ENCODE peak calls at places on chromosomes 4 and X, in four cellular contexts. J is GM23248, V is PC-3, O is HCT116. X is an unnamed sample.
A peak's percentile ranks its signal among the peaks of the same experiment; 100 is the strongest.

GRCh38 chr4:164935363-164935762 is 42.1 kb downstream of the TRIM61 start:
- DNase-seq in J (no peak), V (peak; percentile 25), O (peak; percentile 27), X (peak; percentile 79)

GRCh38 chr4:185394568-185395254 is 1.0 kb downstream of the LRP2BP start:
- DNase-seq in J (peak; percentile 73), V (peak; percentile 9), O (no peak), X (peak; percentile 49)

GRCh38 chr4:20354120-20354519 is 102.4 kb downstream of the SLIT2 start:
- DNase-seq in J (no peak), V (no peak), O (no peak), X (no peak)

GRCh38 chr4:47705326-47705981 is 132.4 kb downstream of the CORIN start:
- DNase-seq in J (peak; percentile 52), V (peak; percentile 35), O (no peak), X (peak; percentile 79)

GRCh38 chr4:24278693-24279092 is 305.7 kb downstream of the DHX15 start:
- DNase-seq in J (no peak), V (no peak), O (no peak), X (no peak)

GRCh38 chrX:132615396-132616131 is 126.7 kb upstream of the MBNL3 start:
- DNase-seq in J (peak; percentile 45), V (peak; percentile 55), O (peak; percentile 29), X (peak; percentile 81)

GRCh38 chr4:70518716-70519115 is 347 bp downstream of the AMTN start:
- DNase-seq in J (no peak), V (peak; percentile 56), O (no peak), X (no peak)

GRCh38 chr4:55838356-55838755 is 15.1 kb upstream of the EXOC1 start:
- DNase-seq in J (peak; percentile 19), V (no peak), O (no peak), X (no peak)

GRCh38 chr4:77104405-77105292 is 28.9 kb upstream of the CCNI start:
- DNase-seq in J (peak; percentile 47), V (peak; percentile 70), O (no peak), X (no peak)

GRCh38 chrX:3815896-3816664 is 102.6 kb upstream of the PRKX start:
- DNase-seq in J (peak; percentile 54), V (peak; percentile 42), O (peak; percentile 23), X (peak; percentile 71)

GRCh38 chrX:21738145-21738949 is 19.6 kb downstream of the SMPX start:
- DNase-seq in J (no peak), V (no peak), O (no peak), X (no peak)

GRCh38 chrX:42247241-42247640 is 323.9 kb upstream of the CASK start:
- DNase-seq in J (peak; percentile 14), V (no peak), O (no peak), X (no peak)

GRCh38 chrX:153900806-153901752 is 3.4 kb upstream of the AVPR2 start:
- DNase-seq in J (peak; percentile 89), V (peak; percentile 55), O (no peak), X (peak; percentile 62)

GRCh38 chrX:131802836-131803626 is 220.1 kb upstream of the STK26 start:
- DNase-seq in J (no peak), V (peak; percentile 63), O (no peak), X (peak; percentile 88)

GRCh38 chr4:98653006-98653405 is 5.4 kb downstream of the TSPAN5 start:
- DNase-seq in J (peak; percentile 83), V (peak; percentile 57), O (no peak), X (no peak)

GRCh38 chrX:46567388-46567787 is 6.2 kb upstream of the CHST7 start:
- DNase-seq in J (no peak), V (no peak), O (no peak), X (no peak)

GRCh38 chr4:124167602-124168001 is 544.9 kb downstream of the ANKRD50 start:
- DNase-seq in J (peak; percentile 63), V (no peak), O (no peak), X (no peak)

GRCh38 chrX:112841114-112841819 is 636 bp upstream of the AMOT start:
- DNase-seq in J (peak; percentile 91), V (peak; percentile 74), O (peak; percentile 68), X (peak; percentile 43)

GRCh38 chr4:100489316-100489715 is 28.5 kb downstream of the EMCN start:
- DNase-seq in J (peak; percentile 17), V (no peak), O (no peak), X (no peak)

GRCh38 chr4:13329340-13329850 is 154.7 kb downstream of the RAB28 start:
- DNase-seq in J (no peak), V (no peak), O (no peak), X (no peak)

GRCh38 chrX:13340182-13340791 is 20.4 kb upstream of the ATXN3L start:
- DNase-seq in J (peak; percentile 57), V (no peak), O (no peak), X (no peak)

GRCh38 chr4:140926672-140927071 is 170.5 kb upstream of the TBC1D9 start:
- DNase-seq in J (peak; percentile 70), V (no peak), O (no peak), X (no peak)

GRCh38 chr4:182448281-182449151 is 205.3 kb downstream of the TENM3 start:
- DNase-seq in J (peak; percentile 90), V (peak; percentile 82), O (peak; percentile 59), X (no peak)

GRCh38 chrX:129772796-129773431 is 6.8 kb upstream of the SASH3 start:
- DNase-seq in J (no peak), V (no peak), O (no peak), X (peak; percentile 93)

GRCh38 chr4:1511441-1512041 is 105.3 kb upstream of the NKX1-1 start:
- DNase-seq in J (peak; percentile 37), V (peak; percentile 20), O (peak; percentile 69), X (peak; percentile 62)

GRCh38 chr4:7000421-7001176 is 42.6 kb upstream of the TADA2B start:
- DNase-seq in J (no peak), V (no peak), O (no peak), X (no peak)

GRCh38 chr4:13537011-13537831 is 7.1 kb downstream of the NKX3-2 start:
- DNase-seq in J (no peak), V (no peak), O (no peak), X (no peak)

GRCh38 chrX:105698386-105698785 is 124.0 kb upstream of the NRK start:
- DNase-seq in J (no peak), V (peak; percentile 21), O (no peak), X (no peak)

DNA sequence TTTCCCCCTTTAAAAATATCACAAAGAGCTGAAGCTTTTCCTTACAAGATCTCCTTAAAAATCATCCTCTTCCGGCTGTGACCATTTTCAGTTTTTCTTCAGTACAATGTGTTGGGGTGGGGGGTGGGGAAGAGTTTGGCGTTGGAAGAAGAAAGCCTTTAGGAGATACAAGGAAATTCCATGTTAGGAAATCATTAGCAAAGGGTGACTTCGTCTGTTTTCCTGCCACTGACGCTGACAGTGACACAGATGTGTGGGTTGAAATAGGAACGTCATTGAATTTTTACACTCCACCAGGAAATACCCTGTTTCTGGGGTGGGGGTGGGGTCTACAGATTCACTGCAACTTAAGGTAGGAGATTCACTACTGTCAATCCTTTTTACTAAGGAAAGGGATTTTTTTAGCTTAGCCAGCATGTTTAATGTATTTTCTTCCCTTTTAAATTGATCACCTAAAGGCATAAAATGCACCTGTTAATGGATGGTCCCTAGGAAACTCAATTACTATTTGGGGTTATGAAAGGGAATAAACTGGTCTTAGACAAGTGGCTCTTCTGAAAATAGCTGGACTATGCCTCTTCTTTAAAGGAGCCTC is 3.9 kb downstream of the MAMLD1 start:
- DNase-seq in J (peak; percentile 74), V (peak; percentile 39), O (no peak), X (no peak)
- H2AFZ ChIP-seq in J (peak overlapping the region; percentile 62), V (peak overlapping the region; percentile 27), O (no peak overlapping the region), X (no peak overlapping the region)

GRCh38 chr4:102521570-102522553 is 20.7 kb downstream of the NFKB1 start:
- DNase-seq in J (no peak), V (no peak), O (no peak), X (no peak)
- H3K9me2 ChIP-seq in J (no peaks in the 10 kb centered on the region), V (no peaks in the 10 kb centered on the region), O (no peaks in the 10 kb centered on the region), X (no peaks in the 10 kb centered on the region)

DNA sequence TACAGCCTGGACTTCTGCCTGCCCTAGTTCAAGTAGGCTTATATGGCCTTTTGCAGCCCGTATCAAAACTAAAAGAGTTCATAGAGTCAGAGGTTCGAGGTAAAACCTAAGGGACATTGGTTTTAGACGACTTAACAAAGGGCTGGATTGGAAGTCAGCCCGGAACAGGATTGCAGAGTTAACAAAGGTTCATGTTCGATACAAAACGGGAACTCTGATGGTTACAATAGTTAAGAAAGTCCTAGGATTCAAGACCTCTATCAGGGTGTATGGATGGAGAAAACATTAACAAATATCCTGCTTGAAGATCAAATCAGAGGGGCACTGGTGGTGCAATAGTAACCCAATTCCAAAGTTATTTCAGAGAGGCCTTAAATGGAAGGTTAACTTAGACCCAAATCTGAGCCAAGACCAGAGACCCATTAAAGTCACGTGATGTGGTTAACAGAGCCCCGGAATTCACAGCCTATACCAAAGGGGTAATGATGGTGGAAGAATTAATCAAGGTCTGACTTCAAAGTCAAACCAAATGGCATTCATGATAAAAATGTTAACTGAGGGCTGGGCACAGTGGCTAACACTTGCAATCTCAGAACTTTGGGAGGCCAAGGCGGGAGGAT is 656 bp upstream of the ZNF630 start:
- DNase-seq in J (no peak), V (no peak), O (no peak), X (no peak)
- H2AFZ ChIP-seq in J (peak overlapping the region; percentile 97), V (peak overlapping the region; percentile 100), O (no peak overlapping the region), X (no peak overlapping the region)

GRCh38 chr4:150078041-150078995 is at the start of gene DCLK2:
- DNase-seq in J (peak; percentile 90), V (peak; percentile 50), O (peak; percentile 21), X (no peak)
- H3K9me2 ChIP-seq in J (no peaks in the 10 kb centered on the region), V (no peaks in the 10 kb centered on the region), O (no peaks in the 10 kb centered on the region), X (no peaks in the 10 kb centered on the region)

DNA sequence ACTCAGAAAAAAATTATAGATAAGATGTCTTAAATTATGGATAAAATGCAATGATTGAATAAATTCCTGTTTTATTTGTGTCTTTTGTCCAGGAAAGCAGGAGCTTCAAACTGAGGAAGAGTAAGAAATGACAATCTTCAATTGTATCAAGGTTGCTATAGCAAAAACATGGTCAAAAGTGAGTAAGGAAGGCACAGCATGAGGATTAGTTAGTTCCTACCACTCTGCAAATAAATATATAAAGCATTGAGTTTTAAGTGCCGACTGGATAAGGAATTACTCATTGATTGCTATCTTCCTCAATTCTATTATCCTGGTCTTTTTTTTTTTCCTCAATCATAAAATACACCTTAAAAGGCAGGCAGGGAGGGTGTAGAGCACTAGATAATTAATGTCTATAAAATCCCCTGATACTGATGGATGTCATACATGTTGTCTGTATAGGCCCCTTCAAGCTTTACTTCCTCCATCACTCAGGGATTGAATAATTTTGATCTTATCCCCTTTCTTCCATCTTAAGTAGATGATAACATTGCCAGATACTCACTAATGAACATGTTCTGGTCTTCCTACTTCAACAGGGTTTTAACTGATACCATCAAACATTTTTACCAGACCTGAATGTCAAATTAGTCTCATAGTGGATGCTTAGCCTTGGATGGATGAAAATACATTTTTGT is 86.6 kb downstream of the MID1 start:
- DNase-seq in J (peak; percentile 32), V (no peak), O (no peak), X (no peak)
- H2AFZ ChIP-seq in J (no peak overlapping the region), V (no peak overlapping the region), O (no peak overlapping the region), X (no peak overlapping the region)

DNA sequence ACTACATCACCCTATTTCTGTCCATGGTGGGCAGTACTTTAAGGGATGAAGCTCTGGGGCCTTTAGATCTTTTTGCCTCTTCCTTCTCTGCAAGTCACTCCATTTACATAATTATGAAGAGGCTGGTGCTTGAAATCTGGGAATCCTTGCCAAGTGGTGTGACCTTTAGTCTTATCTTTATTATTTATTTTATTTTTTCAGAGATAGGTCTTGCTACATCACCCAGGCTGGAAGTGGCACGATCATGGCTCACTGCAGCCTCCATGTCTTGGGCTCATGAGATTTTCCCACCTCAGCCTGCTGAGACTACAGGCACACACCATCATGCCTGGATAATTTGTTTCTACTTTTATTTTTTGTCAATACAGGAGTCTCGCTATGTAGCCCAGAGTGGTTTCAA is 34.4 kb upstream of the HAND2 start:
- DNase-seq in J (no peak), V (no peak), O (no peak), X (no peak)
- H3K9me2 ChIP-seq in J (no peaks in the 10 kb centered on the region), V (no peaks in the 10 kb centered on the region), O (no peaks in the 10 kb centered on the region), X (no peaks in the 10 kb centered on the region)